ENCODE peak calls at places on chromosomes 2 and 18, in six cellular contexts. Z is astrocyte of the spinal cord, E is transverse colon, K is SJSA1, N is psoas muscle, X is HL-60. S is an unnamed sample.

GRCh38 chr2:45244928-45245327 is 235.7 kb upstream of the SIX2 start:
- DNase-seq in E (no peak), Z (no peak), N (no peak), K (no peak), X (no peak), S (no peak)

GRCh38 chr2:112542974-112543760 is 902 bp downstream of the POLR1B start:
- DNase-seq in X (peak; percentile 34), K (peak; percentile 14), E (no peak), N (no peak), Z (peak; percentile 3), S (no peak)

GRCh38 chr2:65722028-65722427 is 289.6 kb upstream of the SPRED2 start:
- DNase-seq in E (peak; percentile 30), N (peak; percentile 28), Z (peak; percentile 45), K (no peak), X (no peak), S (no peak)

GRCh38 chr2:237682901-237683670 is 55.7 kb downstream of the LRRFIP1 start:
- DNase-seq in X (no peak), N (no peak), Z (no peak), E (peak; percentile 67), K (no peak), S (no peak)

GRCh38 chr2:16948073-16948472 is 282.4 kb upstream of the CYRIA start:
- DNase-seq in X (no peak), E (no peak), N (no peak), K (no peak), Z (no peak), S (no peak)

GRCh38 chr2:24304098-24304497 is 56.2 kb downstream of the ITSN2 start:
- DNase-seq in Z (peak; percentile 71), K (no peak), E (peak; percentile 30), N (peak; percentile 78), X (peak; percentile 25), S (peak; percentile 88)

GRCh38 chr2:54904836-54905235 is 145.4 kb downstream of the RTN4 start:
- DNase-seq in K (no peak), E (peak; percentile 76), Z (peak; percentile 6), N (no peak), X (no peak), S (no peak)

GRCh38 chr2:24421668-24422067 is 61.3 kb upstream of the ITSN2 start:
- DNase-seq in K (peak; percentile 25), N (peak; percentile 63), X (peak; percentile 72), Z (peak; percentile 45), E (peak; percentile 64), S (no peak)

GRCh38 chr18:22723741-22724140 is 209.4 kb upstream of the RBBP8 start:
- DNase-seq in E (no peak), K (no peak), Z (no peak), X (no peak), N (no peak), S (no peak)

GRCh38 chr2:145006957-145007672 is 487.2 kb upstream of the ZEB2 start:
- DNase-seq in E (no peak), K (peak; percentile 94), Z (peak; percentile 97), N (peak; percentile 59), X (no peak), S (peak; percentile 66)

GRCh38 chr2:121128741-121129659 is 156.0 kb downstream of the TFCP2L1 start:
- DNase-seq in X (peak; percentile 70), N (no peak), K (peak; percentile 52), Z (peak; percentile 4), E (peak; percentile 89), S (no peak)

GRCh38 chr2:128279786-128280701 is 38.6 kb downstream of the HS6ST1 start:
- DNase-seq in N (peak; percentile 27), E (peak; percentile 8), X (peak; percentile 62), K (no peak), Z (no peak), S (peak; percentile 62)

GRCh38 chr2:205930209-205930608 is 155.8 kb downstream of the INO80D start:
- DNase-seq in X (no peak), E (no peak), K (no peak), Z (no peak), N (no peak), S (no peak)

GRCh38 chr2:161063074-161063945 is 96.9 kb upstream of the TANK start:
- DNase-seq in K (peak; percentile 84), X (peak; percentile 63), N (peak; percentile 68), E (peak; percentile 80), Z (peak; percentile 84), S (peak; percentile 46)
- H3K4me3 ChIP-seq in K (no peak overlapping the region), X (no peak overlapping the region), N (peak overlapping the region; percentile 33), E (no peak overlapping the region), Z (no peak overlapping the region), S (peak overlapping the region; percentile 60)

GRCh38 chr2:190360561-190360960 is 17.2 kb downstream of the INPP1 start:
- DNase-seq in Z (no peak), N (no peak), E (no peak), X (no peak), K (no peak), S (no peak)
- H3K4me3 ChIP-seq in Z (no peak overlapping the region), N (no peak overlapping the region), E (no peak overlapping the region), X (no peak overlapping the region), K (no peak overlapping the region), S (no peak overlapping the region)

GRCh38 chr2:222736301-222736700 is 64.8 kb downstream of the MOGAT1 start:
- DNase-seq in X (no peak), K (no peak), N (no peak), E (no peak), Z (no peak), S (no peak)
- H3K4me3 ChIP-seq in X (no peak overlapping the region), K (no peak overlapping the region), N (no peak overlapping the region), E (no peak overlapping the region), Z (no peak overlapping the region), S (no peak overlapping the region)

DNA sequence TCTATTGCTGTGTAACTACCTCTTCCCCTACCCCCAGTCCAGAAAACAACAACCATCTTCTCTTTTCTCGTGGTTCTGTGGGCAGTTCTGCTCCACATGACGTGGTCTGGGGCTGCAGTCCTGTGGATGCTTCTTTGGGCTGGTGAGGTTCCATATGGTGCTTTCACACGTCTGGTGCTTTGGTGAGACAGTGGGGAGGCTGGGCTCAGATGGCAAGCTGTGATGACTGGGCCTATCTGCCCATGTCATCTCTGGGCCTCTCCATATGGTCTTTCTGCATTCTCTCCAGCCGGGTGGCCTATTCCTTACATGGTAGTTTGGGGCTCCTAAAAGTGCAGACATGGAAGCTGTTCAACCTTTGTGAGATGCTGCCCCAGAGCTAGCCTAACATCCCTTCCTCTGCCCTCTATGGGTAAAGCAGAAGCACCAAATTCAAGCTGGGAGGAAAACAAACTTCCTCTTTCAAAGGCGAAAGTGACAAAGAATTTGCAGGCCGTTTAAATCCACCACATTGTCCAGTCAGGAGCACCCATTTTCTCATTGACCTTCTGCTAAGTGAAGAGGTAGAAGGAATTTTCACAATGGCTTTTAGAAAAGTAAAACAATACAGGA is 68.3 kb upstream of the IL1R1 start:
- DNase-seq in K (no peak), E (no peak), N (no peak), X (peak; percentile 71), Z (no peak), S (no peak)
- H3K4me3 ChIP-seq in K (no peak overlapping the region), E (no peak overlapping the region), N (no peak overlapping the region), X (no peak overlapping the region), Z (no peak overlapping the region), S (no peak overlapping the region)

GRCh38 chr2:157260403-157261198 is 3.1 kb downstream of the GALNT5 start:
- DNase-seq in E (no peak), N (no peak), K (no peak), Z (no peak), X (no peak), S (no peak)
- H3K4me3 ChIP-seq in E (no peak overlapping the region), N (no peak overlapping the region), K (no peak overlapping the region), Z (no peak overlapping the region), X (no peak overlapping the region), S (peak overlapping the region; percentile 78)

GRCh38 chr2:74414475-74414874 is 6.9 kb downstream of the C2orf81 start:
- DNase-seq in E (no peak), N (no peak), K (no peak), X (no peak), Z (no peak), S (peak; percentile 87)
- H3K4me3 ChIP-seq in E (peak overlapping the region; percentile 37), N (peak overlapping the region; percentile 62), K (no peak overlapping the region), X (no peak overlapping the region), Z (peak overlapping the region; percentile 43), S (peak overlapping the region; percentile 75)

GRCh38 chr18:48815182-48815520 is 135.6 kb downstream of the SMAD7 start:
- DNase-seq in N (no peak), K (no peak), E (no peak), Z (no peak), X (no peak), S (no peak)

GRCh38 chr18:48813833-48814489 is 136.8 kb downstream of the SMAD7 start:
- DNase-seq in K (no peak), Z (no peak), E (peak; percentile 39), N (no peak), X (no peak), S (peak; percentile 79)

GRCh38 chr18:48816554-48816953 is 134.2 kb downstream of the SMAD7 start:
- DNase-seq in Z (no peak), E (peak; percentile 1), X (no peak), K (no peak), N (no peak), S (no peak)

GRCh38 chr18:48815581-48816324 is 135.0 kb downstream of the SMAD7 start:
- DNase-seq in N (no peak), K (no peak), Z (peak; percentile 15), E (peak; percentile 5), X (no peak), S (peak; percentile 68)

GRCh38 chr18:48814490-48815181 is 136.1 kb downstream of the SMAD7 start:
- DNase-seq in X (no peak), E (peak; percentile 3), K (no peak), Z (peak; percentile 23), N (no peak), S (peak; percentile 64)
- H3K4me3 ChIP-seq in X (no peak overlapping the region), E (no peak overlapping the region), K (no peak overlapping the region), Z (no peak overlapping the region), N (no peak overlapping the region), S (no peak overlapping the region)

GRCh38 chr2:44748-45341 is 1.5 kb downstream of the FAM110C start:
- DNase-seq in E (peak; percentile 75), Z (no peak), X (no peak), K (no peak), N (no peak), S (no peak)

GRCh38 chr2:46131-46470 is 204 bp downstream of the FAM110C start:
- DNase-seq in N (no peak), Z (no peak), X (no peak), E (no peak), K (no peak), S (no peak)

GRCh38 chr2:46471-47345 is at the start of gene FAM110C:
- DNase-seq in N (peak; percentile 28), X (no peak), Z (peak; percentile 5), K (no peak), E (peak; percentile 93), S (no peak)

GRCh38 chr2:47346-48218 is 1.3 kb upstream of the FAM110C start:
- DNase-seq in E (peak; percentile 38), X (no peak), Z (no peak), K (no peak), N (no peak), S (no peak)

DNA sequence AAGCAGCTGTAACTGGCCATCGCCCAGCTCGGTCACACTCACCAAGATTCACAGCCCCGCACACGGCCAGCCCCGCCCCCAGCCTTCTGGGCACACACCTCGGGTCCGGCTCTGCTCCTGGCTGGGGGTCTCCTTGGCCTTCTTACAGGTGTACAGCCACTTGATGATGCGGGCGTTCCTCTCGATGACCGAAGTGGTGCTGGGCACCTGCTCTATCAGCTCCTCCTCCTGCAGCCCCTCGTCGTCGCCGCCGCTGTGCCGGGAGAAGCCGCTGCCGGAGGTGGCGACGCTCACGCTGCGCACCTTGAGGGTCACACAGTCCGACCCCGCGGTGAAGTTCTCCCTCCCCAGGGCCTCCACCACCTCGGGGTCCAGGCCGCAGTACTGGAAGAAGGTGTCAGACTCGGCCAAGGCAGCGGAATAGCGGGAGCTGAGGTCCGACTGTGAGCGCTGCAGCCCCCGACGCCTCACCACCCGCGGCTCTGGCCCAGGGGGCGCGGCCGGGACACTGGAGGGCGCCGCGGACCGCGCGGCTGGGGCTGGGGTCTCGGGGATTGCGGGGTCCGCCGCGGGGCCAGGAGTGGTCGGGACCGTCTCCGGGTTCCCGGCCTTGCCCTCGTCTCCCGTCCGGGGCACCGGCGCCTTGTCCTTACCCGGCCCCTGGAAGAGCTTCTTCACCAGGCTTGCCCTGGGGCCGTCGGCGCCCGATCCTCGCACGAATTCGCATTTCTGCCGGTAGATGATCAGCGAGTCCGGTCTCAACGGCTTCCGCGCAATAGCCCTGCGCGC is 769 bp downstream of the FAM110C start:
- DNase-seq in X (no peak), E (peak; percentile 42), Z (no peak), K (no peak), N (no peak), S (peak; percentile 70)
- H3K4me3 ChIP-seq in X (no peak overlapping the region), E (peak overlapping the region; percentile 61), Z (no peak overlapping the region), K (no peak overlapping the region), N (peak overlapping the region; percentile 57), S (no peak overlapping the region)